ENCODE peak calls at places on chromosomes 4 and X, in nine cellular contexts. G is NB4, J is coronary artery, M is WTC11, H is colonic mucosa, Z is cardiac muscle cell, D is choroid plexus epithelial cell, U is astrocyte of the spinal cord, N is ovary. P is an unnamed sample.

GRCh38 chr4:183728223-183729068 is 69.4 kb downstream of the TRAPPC11 start:
- DNase-seq in G (no peak), J (no peak), M (no peak), H (no peak), Z (no peak), D (no peak), U (no peak), N (no peak), P (no peak)

GRCh38 chr4:71830-72229 is 18.7 kb downstream of the ZNF595 start:
- DNase-seq in G (no peak), J (no peak), M (no peak), H (no peak), Z (no peak), D (no peak), U (no peak), N (no peak), P (no peak)

GRCh38 chrX:34563809-34564208 is 93.3 kb downstream of the TMEM47 start:
- DNase-seq in G (no peak), J (no peak), M (no peak), H (no peak), Z (no peak), D (no peak), U (no peak), N (no peak), P (no peak)

GRCh38 chrX:134592303-134592702 is 66.0 kb downstream of the PLAC1 start:
- DNase-seq in G (no peak), J (no peak), M (no peak), H (no peak), Z (no peak), D (no peak), U (no peak), N (no peak), P (no peak)

GRCh38 chr4:156456830-156457229 is 503.2 kb upstream of the CTSO start:
- DNase-seq in G (no peak), J (no peak), M (no peak), H (no peak), Z (no peak), D (no peak), U (no peak), N (no peak), P (no peak)

GRCh38 chrX:356385-357034 is 30.2 kb downstream of the PPP2R3B start:
- DNase-seq in G (no peak), J (no peak), M (no peak), H (no peak), Z (no peak), D (peak; percentile 69), U (peak; percentile 58), N (no peak), P (no peak)

GRCh38 chrX:2692221-2693122 is 1.4 kb downstream of the CD99 start:
- DNase-seq in G (peak; percentile 58), J (no peak), M (no peak), H (peak; percentile 58), Z (peak; percentile 72), D (peak; percentile 56), U (peak; percentile 62), N (peak; percentile 41), P (no peak)

GRCh38 chr4:16931906-16932305 is 33.5 kb upstream of the LDB2 start:
- DNase-seq in G (no peak), J (no peak), M (no peak), H (no peak), Z (peak; percentile 63), D (no peak), U (peak; percentile 4), N (no peak), P (no peak)

GRCh38 chrX:139642241-139642927 is 65.6 kb downstream of the MCF2 start:
- DNase-seq in G (no peak), J (no peak), M (no peak), H (no peak), Z (peak; percentile 6), D (peak; percentile 1), U (peak; percentile 14), N (no peak), P (no peak)
- TF ChIP-seq CTCF in G (no peak), J (no peak), M (no peak), H (no peak), Z (no peak), D (no peak), U (no peak), N (no peak), P (no peak)

DNA sequence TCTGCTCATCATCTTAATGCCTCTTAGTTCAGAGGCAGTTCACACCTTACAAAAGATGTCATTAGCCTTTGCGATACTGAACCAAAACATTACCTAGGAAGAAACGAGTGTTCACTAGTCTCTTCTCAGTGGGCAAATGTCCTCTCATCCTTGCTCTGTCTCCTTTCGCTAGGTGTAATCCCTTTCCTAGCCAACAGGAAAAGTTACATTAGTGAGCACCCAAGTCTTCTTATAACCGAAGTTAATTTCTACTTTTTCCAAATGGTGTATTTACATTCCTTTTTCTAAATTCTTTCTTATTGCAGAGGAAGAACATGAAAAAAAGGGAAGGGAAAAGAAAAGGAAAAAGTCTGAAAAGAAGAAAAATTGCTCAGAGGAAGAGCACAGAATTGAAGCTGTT is 46.9 kb downstream of the SMIM31 start:
- DNase-seq in G (no peak), J (no peak), M (no peak), H (no peak), Z (no peak), D (no peak), U (no peak), N (no peak), P (no peak)
- TF ChIP-seq CTCF in G (no peak), J (no peak), M (no peak), H (no peak), Z (no peak), D (no peak), U (no peak), N (no peak), P (peak; percentile 33)

DNA sequence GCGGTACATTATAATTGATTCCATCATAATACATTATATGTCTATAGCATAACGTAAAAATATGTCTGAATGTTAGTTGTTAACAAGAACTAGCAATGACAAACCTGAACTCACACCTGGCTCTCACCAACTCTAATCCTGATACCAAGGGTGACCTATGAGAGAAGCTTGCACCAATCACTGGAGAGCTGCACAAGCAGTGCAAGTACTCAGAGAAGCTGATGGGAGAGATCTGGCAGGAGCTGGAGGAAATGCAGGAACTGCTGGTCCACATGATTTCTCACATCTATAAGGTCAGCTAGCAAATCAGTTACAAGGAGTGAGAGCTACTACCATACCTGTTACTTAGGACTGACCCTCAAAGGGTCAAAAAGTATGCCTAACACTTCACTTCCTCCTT is 74.8 kb downstream of the RAB28 start:
- DNase-seq in G (no peak), J (no peak), M (no peak), H (no peak), Z (no peak), D (no peak), U (no peak), N (no peak), P (no peak)
- TF ChIP-seq CTCF in G (no peak), J (no peak), M (no peak), H (no peak), Z (no peak), D (no peak), U (no peak), N (no peak), P (no peak)

DNA sequence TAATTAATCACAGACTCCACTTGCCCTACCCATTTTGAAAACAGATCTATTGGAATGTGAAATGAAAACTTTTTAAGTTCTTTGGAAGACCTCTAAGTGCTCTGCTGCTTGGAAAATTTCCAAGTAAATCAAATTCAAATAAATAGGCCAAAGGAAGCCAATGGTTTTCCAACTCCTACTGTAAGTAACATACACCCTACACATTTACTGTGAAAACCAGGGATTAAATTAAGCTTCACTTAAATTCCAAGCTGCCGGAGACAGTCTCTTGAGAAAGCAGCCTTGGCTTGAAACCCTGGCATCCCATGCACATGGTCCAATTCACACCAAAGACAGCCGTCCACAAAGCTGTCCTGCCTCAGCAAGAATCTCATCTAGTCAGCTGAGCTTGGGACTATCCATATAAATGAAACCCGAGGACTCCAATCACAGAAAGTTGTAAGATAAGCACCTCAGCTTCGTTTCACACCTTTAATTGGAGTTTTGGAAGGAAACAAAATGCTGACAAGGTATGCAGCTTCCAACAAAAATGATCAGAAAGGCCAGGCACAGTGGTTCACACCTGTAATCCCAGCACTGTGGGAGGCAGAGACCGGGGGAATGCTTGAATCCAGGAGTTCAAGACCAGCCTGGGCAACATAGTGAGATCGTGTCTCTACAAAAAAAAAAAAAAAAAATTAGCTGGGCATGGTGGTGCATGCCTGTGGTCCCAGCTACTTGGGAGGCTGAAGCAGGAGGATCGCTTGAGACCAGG is 88.6 kb downstream of the APBB2 start:
- DNase-seq in G (no peak), J (no peak), M (no peak), H (no peak), Z (no peak), D (peak; percentile 54), U (peak; percentile 55), N (no peak), P (no peak)
- TF ChIP-seq CTCF in G (no peak), J (no peak), M (no peak), H (no peak), Z (no peak), D (no peak), U (no peak), N (no peak), P (no peak)

GRCh38 chr4:4667643-4668081 is 125.8 kb upstream of the STX18 start:
- DNase-seq in G (no peak), J (no peak), M (peak; percentile 39), H (no peak), Z (peak; percentile 27), D (no peak), U (no peak), N (no peak), P (no peak)
- TF ChIP-seq CTCF in G (no peak), J (no peak), M (no peak), H (no peak), Z (no peak), D (no peak), U (no peak), N (no peak), P (no peak)

GRCh38 chrX:149516604-149517003 is 11.5 kb upstream of the IDS start:
- DNase-seq in G (no peak), J (no peak), M (no peak), H (no peak), Z (no peak), D (no peak), U (no peak), N (no peak), P (no peak)
- TF ChIP-seq CTCF in G (no peak), J (no peak), M (no peak), H (no peak), Z (no peak), D (no peak), U (no peak), N (no peak), P (no peak)

DNA sequence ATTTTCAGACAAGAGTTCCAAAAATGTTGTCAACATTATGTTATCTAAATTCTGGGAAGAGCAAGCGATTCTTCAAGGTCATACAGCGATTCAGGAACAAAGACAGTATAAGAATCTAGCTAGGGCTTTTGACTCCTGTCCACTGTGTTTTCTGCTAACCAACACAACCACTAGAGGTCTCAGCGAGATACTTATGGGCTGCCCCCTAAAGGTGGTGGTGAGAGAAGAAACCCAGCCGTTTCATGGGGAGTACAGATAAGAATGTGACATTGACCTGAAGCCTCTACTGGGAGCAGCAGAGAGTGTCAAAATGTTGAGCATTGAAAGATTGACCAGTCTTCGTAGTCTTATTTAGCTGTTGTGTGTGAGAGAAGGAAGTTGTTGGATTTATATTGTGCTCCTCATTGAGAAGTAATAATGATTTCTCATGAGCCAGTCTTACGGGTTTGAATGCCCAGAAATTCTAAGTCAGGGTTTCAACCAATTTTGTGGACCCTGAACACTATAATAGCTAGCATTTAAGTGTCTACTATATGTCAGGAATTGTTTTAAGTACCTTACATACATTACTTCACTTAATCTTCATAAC is 168.3 kb downstream of the SPRY1 start:
- DNase-seq in G (peak; percentile 91), J (no peak), M (peak; percentile 63), H (peak; percentile 80), Z (peak; percentile 86), D (peak; percentile 88), U (peak; percentile 58), N (no peak), P (peak; percentile 30)
- TF ChIP-seq CTCF in G (peak; percentile 99), J (peak; percentile 43), M (peak; percentile 55), H (peak; percentile 71), Z (peak; percentile 89), D (peak; percentile 99), U (peak; percentile 81), N (peak; percentile 67), P (peak; percentile 79)

P was measured in neural crest cell.